ENCODE peak calls at places on chromosomes 2 and 18, in four cellular contexts. One of them, this sample, is unnamed.

GRCh38 chr2:179020156-179020750 is 29.7 kb downstream of the CCDC141 start:
- DNase-seq in CD4-positive, alpha-beta T cell: peak; percentile 36
- DNase-seq in fibroblast of lung: no peak
- DNase-seq in HepG2: peak; percentile 44
- DNase-seq in this sample: peak; percentile 12

GRCh38 chr2:234550511-234551107 is 53.7 kb upstream of the ARL4C start:
- DNase-seq in fibroblast of lung: peak; percentile 98
- DNase-seq in CD4-positive, alpha-beta T cell: peak; percentile 52
- DNase-seq in HepG2: peak; percentile 73
- DNase-seq in this sample: peak; percentile 42

GRCh38 chr2:240452471-240453256 is 17.2 kb downstream of the GPC1 start:
- DNase-seq in fibroblast of lung: peak; percentile 55
- DNase-seq in CD4-positive, alpha-beta T cell: no peak
- DNase-seq in HepG2: peak; percentile 41
- DNase-seq in this sample: peak; percentile 69

GRCh38 chr2:205765147-205765546 is 82.8 kb downstream of the NRP2 start:
- DNase-seq in HepG2: no peak
- DNase-seq in CD4-positive, alpha-beta T cell: no peak
- DNase-seq in fibroblast of lung: no peak
- DNase-seq in this sample: no peak

GRCh38 chr2:656676-657075 is 20.5 kb downstream of the TMEM18 start:
- DNase-seq in fibroblast of lung: no peak
- DNase-seq in CD4-positive, alpha-beta T cell: no peak
- DNase-seq in HepG2: no peak
- DNase-seq in this sample: no peak

GRCh38 chr2:163593941-163594340 is 141.9 kb downstream of the FIGN start:
- DNase-seq in HepG2: no peak
- DNase-seq in fibroblast of lung: no peak
- DNase-seq in CD4-positive, alpha-beta T cell: no peak
- DNase-seq in this sample: no peak

GRCh38 chr2:182868049-182868422 is 1.6 kb upstream of the FRZB start:
- DNase-seq in CD4-positive, alpha-beta T cell: no peak
- DNase-seq in fibroblast of lung: no peak
- DNase-seq in HepG2: peak; percentile 80
- DNase-seq in this sample: no peak

GRCh38 chr2:3595985-3596384 is 1.1 kb downstream of the COLEC11 start:
- DNase-seq in fibroblast of lung: no peak
- DNase-seq in HepG2: no peak
- DNase-seq in CD4-positive, alpha-beta T cell: no peak
- DNase-seq in this sample: no peak

GRCh38 chr2:68155618-68156017 is 2.1 kb upstream of the PNO1 start:
- DNase-seq in CD4-positive, alpha-beta T cell: no peak
- DNase-seq in HepG2: no peak
- DNase-seq in fibroblast of lung: no peak
- DNase-seq in this sample: no peak

GRCh38 chr2:68158134-68158447 is 403 bp downstream of the PNO1 start:
- DNase-seq in fibroblast of lung: peak; percentile 1
- DNase-seq in CD4-positive, alpha-beta T cell: no peak
- DNase-seq in HepG2: no peak
- DNase-seq in this sample: no peak

GRCh38 chr2:68157002-68157401 is 686 bp upstream of the PNO1 start:
- DNase-seq in fibroblast of lung: peak; percentile 40
- DNase-seq in CD4-positive, alpha-beta T cell: no peak
- DNase-seq in HepG2: no peak
- DNase-seq in this sample: peak; percentile 26

GRCh38 chr2:68156419-68156818 is 1.3 kb upstream of the PNO1 start:
- DNase-seq in fibroblast of lung: no peak
- DNase-seq in HepG2: no peak
- DNase-seq in CD4-positive, alpha-beta T cell: no peak
- DNase-seq in this sample: no peak

DNA sequence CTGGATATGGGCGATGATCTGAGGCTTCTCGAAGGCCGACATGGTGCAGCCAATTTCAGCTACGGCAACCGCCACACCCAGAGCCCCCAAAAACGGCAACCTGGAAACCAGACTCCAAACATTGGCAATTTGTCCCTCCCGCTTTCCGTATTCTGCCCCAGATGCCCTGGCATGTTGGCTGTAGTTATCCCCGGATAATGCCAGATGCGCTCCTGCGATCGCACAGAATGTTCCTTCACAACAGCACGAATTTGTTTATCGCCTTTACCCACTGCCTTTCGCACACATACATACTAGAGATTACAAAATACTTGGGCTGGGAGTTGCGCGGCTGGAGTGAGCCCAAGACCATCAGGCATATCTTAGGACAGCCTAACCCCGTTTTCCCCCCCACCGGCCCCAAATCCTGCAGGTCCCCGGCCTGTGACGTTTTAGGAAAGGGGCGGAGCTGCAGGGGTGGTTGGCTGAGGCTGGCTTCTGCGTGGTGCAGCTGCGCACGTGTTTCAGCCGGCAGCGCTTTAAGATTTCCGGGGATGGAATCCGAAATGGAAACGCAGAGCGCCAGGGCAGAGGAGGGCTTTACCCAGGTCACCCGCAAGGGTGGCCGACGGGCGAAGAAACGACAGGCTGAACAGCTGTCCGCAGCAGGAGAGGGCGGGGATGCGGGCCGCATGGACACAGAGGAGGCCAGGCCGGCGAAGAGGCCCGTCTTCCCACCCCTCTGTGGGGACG is at the start of gene PNO1:
- DNase-seq in fibroblast of lung: peak; percentile 92
- DNase-seq in CD4-positive, alpha-beta T cell: peak; percentile 97
- DNase-seq in HepG2: peak; percentile 95
- DNase-seq in this sample: peak; percentile 89
- TF ChIP-seq CTCF in fibroblast of lung: no peak
- TF ChIP-seq CTCF in CD4-positive, alpha-beta T cell: no peak
- TF ChIP-seq CTCF in HepG2: peak; percentile 14
- TF ChIP-seq CTCF in this sample: peak; percentile 15

GRCh38 chr2:175181877-175182308 is 383 bp upstream of the ATP5MC3 start:
- DNase-seq in fibroblast of lung: no peak
- DNase-seq in HepG2: no peak
- DNase-seq in CD4-positive, alpha-beta T cell: no peak
- DNase-seq in this sample: no peak

GRCh38 chr2:175183674-175184073 is 2.2 kb upstream of the ATP5MC3 start:
- DNase-seq in fibroblast of lung: no peak
- DNase-seq in HepG2: no peak
- DNase-seq in CD4-positive, alpha-beta T cell: no peak
- DNase-seq in this sample: no peak

GRCh38 chr2:175187378-175187777 is 5.9 kb upstream of the ATP5MC3 start:
- DNase-seq in HepG2: peak; percentile 66
- DNase-seq in fibroblast of lung: peak; percentile 5
- DNase-seq in CD4-positive, alpha-beta T cell: no peak
- DNase-seq in this sample: no peak
- TF ChIP-seq CTCF in HepG2: peak; percentile 63
- TF ChIP-seq CTCF in fibroblast of lung: peak; percentile 27
- TF ChIP-seq CTCF in CD4-positive, alpha-beta T cell: peak; percentile 27
- TF ChIP-seq CTCF in this sample: peak; percentile 20

DNA sequence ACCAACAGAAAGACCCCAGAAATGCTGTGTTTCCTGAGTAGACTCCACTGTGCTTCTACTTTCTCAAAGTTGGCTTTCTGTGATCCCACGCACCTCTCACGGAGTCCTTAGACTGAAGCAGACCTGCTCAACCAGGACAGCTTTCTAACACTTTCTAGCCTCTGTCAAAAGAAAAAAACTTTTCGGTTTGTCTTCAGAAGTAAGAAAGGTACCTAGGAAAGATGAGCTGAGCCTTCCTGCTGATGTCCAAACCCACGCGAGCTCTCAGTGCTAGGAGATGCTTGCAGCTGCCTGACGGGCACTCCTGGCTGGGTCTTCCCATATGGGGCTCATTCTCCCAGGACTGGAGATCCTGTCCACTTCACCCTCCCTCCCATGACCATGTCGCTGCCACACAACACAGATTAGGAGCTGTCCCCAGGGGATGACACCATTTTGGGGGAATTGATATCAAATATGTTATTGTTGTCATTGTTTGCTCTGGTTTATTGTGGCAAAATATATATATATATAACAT is 49.2 kb upstream of the DAPL1 start:
- DNase-seq in fibroblast of lung: no peak
- DNase-seq in HepG2: no peak
- DNase-seq in CD4-positive, alpha-beta T cell: no peak
- DNase-seq in this sample: no peak
- TF ChIP-seq CTCF in fibroblast of lung: no peak
- TF ChIP-seq CTCF in HepG2: no peak
- TF ChIP-seq CTCF in CD4-positive, alpha-beta T cell: peak; percentile 42
- TF ChIP-seq CTCF in this sample: no peak

DNA sequence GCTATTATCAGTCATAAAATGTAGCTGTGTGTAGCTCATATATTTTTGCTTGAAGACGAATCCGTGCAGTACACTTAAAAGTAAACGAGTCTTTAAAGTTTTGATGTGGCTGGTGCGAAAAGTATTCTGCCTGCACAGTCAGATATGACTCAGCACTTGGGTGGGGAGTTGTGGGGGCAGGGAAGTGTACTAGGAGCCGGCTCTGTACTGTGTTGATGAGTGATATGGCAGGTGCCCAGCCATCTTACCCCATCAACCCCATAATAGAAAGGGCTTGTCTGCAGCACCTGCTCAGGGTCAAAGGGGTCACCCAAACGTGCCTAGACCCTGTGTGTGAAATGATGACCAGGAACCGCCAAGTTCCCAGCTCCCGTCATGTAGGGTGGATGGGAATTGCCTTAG is 47.8 kb downstream of the BCL2L11 start:
- DNase-seq in fibroblast of lung: peak; percentile 78
- DNase-seq in HepG2: no peak
- DNase-seq in CD4-positive, alpha-beta T cell: peak; percentile 43
- DNase-seq in this sample: no peak
- TF ChIP-seq CTCF in fibroblast of lung: no peak
- TF ChIP-seq CTCF in HepG2: no peak
- TF ChIP-seq CTCF in CD4-positive, alpha-beta T cell: no peak
- TF ChIP-seq CTCF in this sample: no peak

GRCh38 chr18:46856975-46857374 is 60.3 kb downstream of the PIAS2 start:
- DNase-seq in HepG2: no peak
- DNase-seq in fibroblast of lung: peak; percentile 7
- DNase-seq in CD4-positive, alpha-beta T cell: no peak
- DNase-seq in this sample: no peak
- TF ChIP-seq CTCF in HepG2: peak; percentile 8
- TF ChIP-seq CTCF in fibroblast of lung: no peak
- TF ChIP-seq CTCF in CD4-positive, alpha-beta T cell: no peak
- TF ChIP-seq CTCF in this sample: no peak

GRCh38 chr2:239378021-239378917 is 22.6 kb downstream of the HDAC4 start:
- DNase-seq in CD4-positive, alpha-beta T cell: peak; percentile 30
- DNase-seq in HepG2: no peak
- DNase-seq in fibroblast of lung: no peak
- DNase-seq in this sample: no peak

GRCh38 chr2:239381709-239382134 is 19.1 kb downstream of the HDAC4 start:
- DNase-seq in fibroblast of lung: no peak
- DNase-seq in CD4-positive, alpha-beta T cell: peak; percentile 32
- DNase-seq in HepG2: no peak
- DNase-seq in this sample: no peak

GRCh38 chr2:239380831-239381708 is 19.8 kb downstream of the HDAC4 start:
- DNase-seq in fibroblast of lung: no peak
- DNase-seq in CD4-positive, alpha-beta T cell: peak; percentile 70
- DNase-seq in HepG2: no peak
- DNase-seq in this sample: no peak

GRCh38 chr2:239378918-239379640 is 21.7 kb downstream of the HDAC4 start:
- DNase-seq in CD4-positive, alpha-beta T cell: peak; percentile 31
- DNase-seq in fibroblast of lung: no peak
- DNase-seq in HepG2: no peak
- DNase-seq in this sample: no peak

GRCh38 chr2:239379641-239380170 is 21.1 kb downstream of the HDAC4 start:
- DNase-seq in fibroblast of lung: no peak
- DNase-seq in HepG2: no peak
- DNase-seq in CD4-positive, alpha-beta T cell: peak; percentile 33
- DNase-seq in this sample: no peak
- TF ChIP-seq CTCF in fibroblast of lung: no peak
- TF ChIP-seq CTCF in HepG2: peak; percentile 51
- TF ChIP-seq CTCF in CD4-positive, alpha-beta T cell: no peak
- TF ChIP-seq CTCF in this sample: no peak

GRCh38 chr2:24304098-24304497 is 56.2 kb downstream of the ITSN2 start:
- DNase-seq in fibroblast of lung: peak; percentile 78
- DNase-seq in CD4-positive, alpha-beta T cell: no peak
- DNase-seq in HepG2: peak; percentile 38
- DNase-seq in this sample: no peak
- TF ChIP-seq CTCF in fibroblast of lung: no peak
- TF ChIP-seq CTCF in CD4-positive, alpha-beta T cell: no peak
- TF ChIP-seq CTCF in HepG2: no peak
- TF ChIP-seq CTCF in this sample: no peak

This sample was measured in progenitor cell of endocrine pancreas.